ENCODE peak calls at places on chromosomes 16 and 17, in five cellular contexts. L is NCI-H2171 treated with DMSO at 0.1 percent for 48 hours; V is osteocyte; I is astrocyte of the spinal cord; R is stimulated activated CD4-positive, alpha-beta T cell treated with anti-CD3 and anti-CD28 coated beads, Interleukin-4, amount 100 ng/mL, for 24 hours. E is an unnamed sample.

GRCh38 chr17:2406271-2406902 is 5.5 kb upstream of the MNT start:
- DNase-seq in L (no peak), V (no peak), I (no peak), R (no peak), E (no peak)

GRCh38 chr17:60358611-60359225 is 33.2 kb downstream of the USP32 start:
- DNase-seq in L (no peak), V (no peak), I (no peak), R (no peak), E (no peak)

GRCh38 chr16:2428051-2428786 is 1.0 kb upstream of the CCNF start:
- DNase-seq in L (peak), V (no peak), I (no peak), R (no peak), E (peak)

GRCh38 chr17:69462010-69462409 is 47.5 kb downstream of the MAP2K6 start:
- DNase-seq in L (no peak), V (no peak), I (no peak), R (no peak), E (no peak)

GRCh38 chr17:81322271-81323082 is 27.4 kb upstream of the SLC38A10 start:
- DNase-seq in L (no peak), V (no peak), I (no peak), R (peak), E (peak)

GRCh38 chr17:50052822-50053653 is 2.9 kb upstream of the ITGA3 start:
- DNase-seq in L (no peak), V (no peak), I (no peak), R (no peak), E (peak)

GRCh38 chr16:275786-276232 is at the start of gene RGS11:
- DNase-seq in L (no peak), V (no peak), I (no peak), R (no peak), E (no peak)

GRCh38 chr17:31393749-31394146 is 2.3 kb downstream of the RAB11FIP4 start:
- DNase-seq in L (no peak), V (peak), I (no peak), R (no peak), E (no peak)

GRCh38 chr16:17321824-17322223 is 148.9 kb downstream of the XYLT1 start:
- DNase-seq in L (no peak), V (no peak), I (no peak), R (no peak), E (no peak)

GRCh38 chr16:78283668-78284251 is 184.3 kb downstream of the WWOX start:
- DNase-seq in L (no peak), V (no peak), I (no peak), R (no peak), E (no peak)

GRCh38 chr17:29054835-29055234 is 11.9 kb downstream of the PIPOX start:
- DNase-seq in L (no peak), V (no peak), I (no peak), R (no peak), E (peak)

GRCh38 chr16:2692251-2692947 is 10.1 kb downstream of the KCTD5 start:
- DNase-seq in L (no peak), V (no peak), I (no peak), R (no peak), E (no peak)

GRCh38 chr17:80029235-80029974 is 6.3 kb downstream of the TBC1D16 start:
- DNase-seq in L (peak), V (no peak), I (peak), R (no peak), E (peak)

GRCh38 chr17:56597495-56597990 is 4.0 kb downstream of the NOG start:
- DNase-seq in L (peak), V (no peak), I (no peak), R (no peak), E (peak)

GRCh38 chr17:27600471-27600870 is 30.5 kb upstream of the LGALS9 start:
- DNase-seq in L (no peak), V (no peak), I (peak), R (no peak), E (no peak)

GRCh38 chr17:58270476-58271290 is 10.1 kb downstream of the MPO start:
- DNase-seq in L (no peak), V (peak), I (no peak), R (no peak), E (peak)

GRCh38 chr16:670485-671352 is 2.8 kb downstream of the RHOT2 start:
- DNase-seq in L (no peak), V (no peak), I (no peak), R (no peak), E (no peak)

GRCh38 chr17:2598166-2598565 is 4.7 kb downstream of the PAFAH1B1 start:
- DNase-seq in L (no peak), V (no peak), I (peak), R (no peak), E (no peak)

GRCh38 chr16:84650062-84650991 is 2.0 kb downstream of the KLHL36 start:
- DNase-seq in L (no peak), V (no peak), I (peak), R (no peak), E (no peak)

GRCh38 chr17:66767164-66767933 is 67.6 kb upstream of the CACNG5 start:
- DNase-seq in L (peak), V (no peak), I (no peak), R (no peak), E (peak)

GRCh38 chr16:54633943-54634362 is 296.7 kb upstream of the IRX5 start:
- DNase-seq in L (no peak), V (no peak), I (peak), R (no peak), E (peak)

GRCh38 chr17:37368577-37368976 is 7.2 kb upstream of the C17orf78 start:
- DNase-seq in L (no peak), V (no peak), I (no peak), R (no peak), E (no peak)

GRCh38 chr16:1712791-1713261 is 6.8 kb downstream of the MAPK8IP3 start:
- DNase-seq in L (no peak), V (no peak), I (peak), R (no peak), E (no peak)

GRCh38 chr16:51150894-51151320 is at the start of gene SALL1:
- DNase-seq in L (no peak), V (no peak), I (no peak), R (no peak), E (no peak)

GRCh38 chr17:79940381-79941087 is 95.1 kb downstream of the TBC1D16 start:
- DNase-seq in L (no peak), V (no peak), I (no peak), R (no peak), E (no peak)

GRCh38 chr16:16057102-16057501 is 107.7 kb downstream of the ABCC1 start:
- DNase-seq in L (no peak), V (no peak), I (no peak), R (no peak), E (no peak)

GRCh38 chr17:280901-281300 is 71.7 kb downstream of the RPH3AL start:
- DNase-seq in L (peak), V (no peak), I (no peak), R (no peak), E (no peak)

GRCh38 chr16:4682616-4683254 is 10.6 kb upstream of the NUDT16L1 start:
- DNase-seq in L (no peak), V (no peak), I (peak), R (peak), E (peak)

GRCh38 chr16:10521681-10522274 is 58.6 kb downstream of the EMP2 start:
- DNase-seq in L (peak), V (no peak), I (peak), R (peak), E (peak)

GRCh38 chr17:40122944-40123810 is 1.4 kb downstream of the MSL1 start:
- DNase-seq in L (peak), V (peak), I (peak), R (peak), E (peak)

GRCh38 chr16:70577256-70577698 is 53.7 kb downstream of the SF3B3 start:
- DNase-seq in L (no peak), V (no peak), I (peak), R (peak), E (no peak)

GRCh38 chr16:48536600-48537200 is 73.3 kb downstream of the N4BP1 start:
- DNase-seq in L (no peak), V (peak), I (no peak), R (no peak), E (no peak)

GRCh38 chr17:40331743-40332641 is 23.0 kb downstream of the RARA start:
- DNase-seq in L (no peak), V (peak), I (peak), R (no peak), E (no peak)

GRCh38 chr16:87832759-87833502 is 36.4 kb downstream of the SLC7A5 start:
- DNase-seq in L (no peak), V (no peak), I (no peak), R (no peak), E (no peak)

GRCh38 chr17:75238020-75238580 is 23.3 kb downstream of the GGA3 start:
- DNase-seq in L (no peak), V (no peak), I (no peak), R (no peak), E (no peak)

GRCh38 chr17:48990882-48991357 is 6.3 kb upstream of the IGF2BP1 start:
- DNase-seq in L (no peak), V (no peak), I (no peak), R (no peak), E (no peak)

GRCh38 chr16:546909-547770 is 13.1 kb upstream of the PRR35 start:
- DNase-seq in L (no peak), V (no peak), I (no peak), R (peak), E (no peak)

GRCh38 chr17:74360993-74361612 is 565 bp downstream of the BTBD17 start:
- DNase-seq in L (peak), V (no peak), I (peak), R (no peak), E (peak)

GRCh38 chr17:8409966-8410881 is 12.6 kb upstream of the RNF222 start:
- DNase-seq in L (peak), V (peak), I (peak), R (peak), E (peak)

GRCh38 chr16:84298376-84298899 is 3.8 kb downstream of the WFDC1 start:
- DNase-seq in L (no peak), V (no peak), I (no peak), R (no peak), E (peak)